ENCODE peak calls at places on chromosomes 6 and 20, in eight cellular contexts. C is kidney; F is CD8-positive, alpha-beta T cell; Z is astrocyte; E is esophagus muscularis mucosa; L is colonic mucosa; W is thoracic aorta; Q is left ventricle myocardium inferior. S is an unnamed sample. For H3K4me1, the result is how much of the 10 kb centered on the place peaks cover.

GRCh38 chr20:5535211-5535756 is 214.9 kb upstream of the SHLD1 start:
- DNase-seq in C (no peak), F (no peak), Z (peak), E (no peak), L (no peak), W (no peak), Q (no peak), S (no peak)

GRCh38 chr6:137811121-137811911 is 55.7 kb upstream of the TNFAIP3 start:
- DNase-seq in C (peak), F (peak), Z (peak), E (no peak), L (peak), W (peak), Q (peak), S (peak)

GRCh38 chr6:47097092-47097945 is 55.2 kb upstream of the ADGRF1 start:
- DNase-seq in C (no peak), F (no peak), Z (peak), E (no peak), L (peak), W (no peak), Q (peak), S (peak)

GRCh38 chr6:82980086-82980485 is 85.6 kb downstream of the UBE3D start:
- DNase-seq in C (no peak), F (no peak), Z (peak), E (no peak), L (no peak), W (no peak), Q (no peak), S (no peak)

GRCh38 chr6:74551896-74552295 is 654.0 kb downstream of the COL12A1 start:
- DNase-seq in C (no peak), F (no peak), Z (peak), E (no peak), L (no peak), W (no peak), Q (no peak), S (no peak)

GRCh38 chr6:83057705-83058321 is 7.8 kb downstream of the UBE3D start:
- DNase-seq in C (no peak), F (no peak), Z (no peak), E (no peak), L (peak), W (no peak), Q (no peak), S (no peak)

GRCh38 chr20:40265872-40266533 is 423.0 kb downstream of the MAFB start:
- DNase-seq in C (no peak), F (no peak), Z (no peak), E (peak), L (peak), W (no peak), Q (no peak), S (no peak)

GRCh38 chr6:81938014-81938761 is 185.7 kb upstream of the TENT5A start:
- DNase-seq in C (no peak), F (no peak), Z (peak), E (no peak), L (peak), W (no peak), Q (no peak), S (no peak)

GRCh38 chr20:14098261-14098660 is 102.9 kb downstream of the MACROD2 start:
- DNase-seq in C (no peak), F (no peak), Z (no peak), E (no peak), L (no peak), W (no peak), Q (no peak), S (no peak)

GRCh38 chr6:18405477-18406293 is 18.5 kb downstream of the RNF144B start:
- DNase-seq in C (no peak), F (no peak), Z (peak), E (no peak), L (no peak), W (no peak), Q (no peak), S (no peak)

GRCh38 chr6:36492621-36493020 is 49.8 kb downstream of the KCTD20 start:
- DNase-seq in C (no peak), F (no peak), Z (no peak), E (no peak), L (no peak), W (no peak), Q (no peak), S (no peak)

GRCh38 chr6:170111816-170112582 is 178.9 kb downstream of the DLL1 start:
- DNase-seq in C (peak), F (no peak), Z (no peak), E (no peak), L (no peak), W (no peak), Q (no peak), S (no peak)

GRCh38 chr20:57686931-57687652 is 22.7 kb downstream of the PMEPA1 start:
- DNase-seq in C (no peak), F (no peak), Z (no peak), E (no peak), L (no peak), W (no peak), Q (no peak), S (no peak)

GRCh38 chr20:29878281-29878741 is 1379.2 kb upstream of the DEFB115 start:
- DNase-seq in C (peak), F (no peak), Z (no peak), E (peak), L (no peak), W (no peak), Q (no peak), S (no peak)

GRCh38 chr6:12014027-12014872 is 2.1 kb downstream of the HIVEP1 start:
- DNase-seq in C (no peak), F (no peak), Z (peak), E (no peak), L (no peak), W (no peak), Q (no peak), S (no peak)

GRCh38 chr6:63066053-63066704 is 145.1 kb upstream of the FKBP1C start:
- DNase-seq in C (no peak), F (no peak), Z (no peak), E (no peak), L (no peak), W (no peak), Q (no peak), S (no peak)

GRCh38 chr20:46694484-46694883 is 5.2 kb upstream of the TP53RK start:
- DNase-seq in C (no peak), F (no peak), Z (no peak), E (no peak), L (no peak), W (no peak), Q (no peak), S (no peak)

GRCh38 chr6:28277746-28278145 is 3.6 kb upstream of the PGBD1 start:
- DNase-seq in C (no peak), F (no peak), Z (no peak), E (no peak), L (no peak), W (no peak), Q (no peak), S (no peak)

GRCh38 chr20:46388201-46388836 is 18.1 kb downstream of the ELMO2 start:
- DNase-seq in C (no peak), F (no peak), Z (no peak), E (no peak), L (no peak), W (no peak), Q (no peak), S (no peak)

GRCh38 chr6:56906752-56907151 is 48.2 kb upstream of the BEND6 start:
- DNase-seq in C (no peak), F (no peak), Z (peak), E (no peak), L (no peak), W (no peak), Q (no peak), S (no peak)

GRCh38 chr6:39887692-39888450 is 46.4 kb downstream of the MOCS1 start:
- DNase-seq in C (peak), F (no peak), Z (peak), E (no peak), L (peak), W (peak), Q (peak), S (peak)

GRCh38 chr6:9766240-9766915 is 648.5 kb downstream of the TFAP2A start:
- DNase-seq in C (no peak), F (no peak), Z (peak), E (no peak), L (no peak), W (no peak), Q (no peak), S (no peak)

GRCh38 chr6:86738078-86738477 is 199.2 kb upstream of the HTR1E start:
- DNase-seq in C (no peak), F (no peak), Z (no peak), E (no peak), L (no peak), W (no peak), Q (no peak), S (no peak)

GRCh38 chr6:85192186-85192585 is 257.7 kb upstream of the NT5E start:
- DNase-seq in C (no peak), F (no peak), Z (peak), E (no peak), L (no peak), W (no peak), Q (no peak), S (no peak)

GRCh38 chr6:146990821-146991798 is 213.1 kb upstream of the STXBP5 start:
- DNase-seq in C (no peak), F (no peak), Z (peak), E (no peak), L (no peak), W (no peak), Q (no peak), S (no peak)

GRCh38 chr20:33569290-33570094 is 79.6 kb downstream of the CBFA2T2 start:
- DNase-seq in C (no peak), F (no peak), Z (no peak), E (no peak), L (no peak), W (no peak), Q (no peak), S (no peak)
- H3K4me1 ChIP-seq in C (under half), F (under half), Z (under half), E (under half), L (under half), W (under half), Q (under half), S (under half)

DNA sequence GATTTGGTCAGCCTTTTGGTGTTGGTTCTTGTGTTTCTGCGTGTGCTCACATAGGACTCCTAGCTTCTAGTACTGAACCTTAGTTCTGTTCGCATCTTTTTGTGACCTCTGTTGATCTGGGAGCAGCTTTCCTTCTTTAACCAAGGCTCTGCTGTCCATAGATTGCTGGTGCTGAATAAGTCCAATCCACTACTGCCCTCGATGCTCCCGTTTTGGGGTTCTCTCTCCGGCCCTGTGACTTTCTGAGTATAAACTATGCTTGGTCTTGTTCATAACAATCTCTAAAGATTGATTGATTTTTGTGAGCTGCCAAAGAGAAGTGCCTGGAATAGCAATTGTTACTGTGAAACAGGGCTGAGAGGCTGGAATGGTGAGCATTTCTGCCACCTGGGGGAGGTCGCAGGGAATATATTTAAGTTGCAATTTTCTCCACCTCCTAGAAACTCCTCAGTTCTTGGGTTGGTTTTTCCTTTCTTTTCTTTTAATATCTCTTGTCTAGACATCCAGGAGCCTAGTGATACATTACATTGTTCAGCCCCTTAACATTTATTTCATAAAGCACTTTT is 422.9 kb upstream of the CHD6 start:
- DNase-seq in C (no peak), F (no peak), Z (no peak), E (no peak), L (no peak), W (no peak), Q (no peak), S (no peak)
- TF ChIP-seq CTCF in C (no peak), F (no peak), Z (no peak), E (peak), L (no peak), W (no peak), Q (peak), S (no peak)

DNA sequence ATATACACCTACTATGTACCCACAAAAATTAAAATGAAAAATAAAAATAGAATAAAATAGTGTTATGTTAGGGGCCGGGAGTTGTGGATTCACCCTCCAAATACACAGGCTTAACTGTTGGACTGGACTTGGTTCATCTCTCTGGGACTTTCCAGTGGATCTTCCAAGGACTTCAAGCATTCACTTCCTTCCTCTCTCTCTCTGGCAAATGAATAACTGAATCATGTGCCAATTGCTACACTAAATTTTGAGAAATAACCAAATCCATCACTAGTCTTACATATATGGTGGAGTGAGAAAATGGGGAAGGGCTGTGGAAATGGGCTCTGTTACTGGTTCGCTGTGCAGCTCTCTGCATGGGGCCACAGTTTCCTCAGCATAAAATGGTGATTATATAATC is 6.7 kb upstream of the KIAA1755 start:
- DNase-seq in C (no peak), F (no peak), Z (no peak), E (no peak), L (no peak), W (no peak), Q (no peak), S (no peak)
- H3K4me1 ChIP-seq in C (under half), F (under half), Z (under half), E (under half), L (under half), W (under half), Q (under half), S (under half)

DNA sequence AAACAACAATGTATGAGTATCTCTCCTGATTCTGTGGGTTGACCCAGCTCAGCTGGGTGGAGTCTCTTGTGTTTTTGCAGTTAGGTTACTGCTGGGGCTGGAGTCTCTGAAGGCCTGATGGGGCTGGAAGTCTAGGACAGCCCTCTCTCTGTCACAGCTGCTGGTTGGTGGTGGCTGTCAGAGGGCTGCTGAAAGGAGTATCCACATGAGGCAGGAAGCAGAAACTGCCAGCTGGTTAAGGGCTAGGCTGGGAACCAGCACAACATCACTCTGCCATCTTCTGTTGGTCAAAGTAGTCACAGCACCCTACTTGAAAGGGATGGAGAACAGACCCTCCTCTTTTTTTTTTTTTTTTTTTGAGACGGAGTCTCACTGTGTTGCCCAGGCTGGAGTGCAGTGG is 10.0 kb upstream of the PACSIN1 start:
- DNase-seq in C (no peak), F (no peak), Z (no peak), E (no peak), L (no peak), W (no peak), Q (no peak), S (no peak)
- TF ChIP-seq CTCF in C (no peak), F (no peak), Z (no peak), E (no peak), L (no peak), W (no peak), Q (no peak), S (no peak)

GRCh38 chr6:163454425-163454824 is 39.9 kb downstream of the QKI start:
- DNase-seq in C (no peak), F (no peak), Z (no peak), E (no peak), L (no peak), W (no peak), Q (no peak), S (no peak)

GRCh38 chr6:163459536-163459935 is 45.0 kb downstream of the QKI start:
- DNase-seq in C (no peak), F (no peak), Z (peak), E (no peak), L (no peak), W (no peak), Q (no peak), S (no peak)

GRCh38 chr6:163459007-163459406 is 44.5 kb downstream of the QKI start:
- DNase-seq in C (no peak), F (no peak), Z (no peak), E (no peak), L (no peak), W (no peak), Q (no peak), S (no peak)

GRCh38 chr6:163457637-163458561 is 43.4 kb downstream of the QKI start:
- DNase-seq in C (no peak), F (no peak), Z (peak), E (no peak), L (no peak), W (peak), Q (no peak), S (no peak)

GRCh38 chr6:163455553-163455952 is 41.0 kb downstream of the QKI start:
- DNase-seq in C (no peak), F (no peak), Z (peak), E (no peak), L (no peak), W (no peak), Q (no peak), S (no peak)
- H3K4me1 ChIP-seq in C (under half), F (under half), Z (under half), E (half or more), L (under half), W (half or more), Q (half or more), S (under half)

GRCh38 chr6:68229566-68229965 is 405.5 kb upstream of the ADGRB3 start:
- DNase-seq in C (no peak), F (no peak), Z (peak), E (no peak), L (no peak), W (no peak), Q (no peak), S (no peak)

GRCh38 chr6:68225729-68226128 is 409.4 kb upstream of the ADGRB3 start:
- DNase-seq in C (no peak), F (no peak), Z (no peak), E (no peak), L (no peak), W (no peak), Q (no peak), S (no peak)

GRCh38 chr6:68226460-68226859 is 408.6 kb upstream of the ADGRB3 start:
- DNase-seq in C (no peak), F (no peak), Z (no peak), E (no peak), L (no peak), W (no peak), Q (no peak), S (no peak)
- TF ChIP-seq CTCF in C (peak), F (no peak), Z (peak), E (no peak), L (no peak), W (no peak), Q (peak), S (no peak)

GRCh38 chr6:8084586-8084985 is 17.8 kb downstream of the EEF1E1 start:
- DNase-seq in C (no peak), F (no peak), Z (peak), E (no peak), L (no peak), W (no peak), Q (no peak), S (no peak)

GRCh38 chr6:8082572-8082953 is 18.4 kb upstream of the BLOC1S5 start:
- DNase-seq in C (no peak), F (no peak), Z (no peak), E (no peak), L (no peak), W (no peak), Q (no peak), S (no peak)

GRCh38 chr6:8085053-8085511 is 17.3 kb downstream of the EEF1E1 start:
- DNase-seq in C (peak), F (no peak), Z (peak), E (no peak), L (no peak), W (no peak), Q (no peak), S (no peak)

GRCh38 chr6:8080338-8081151 is 16.4 kb upstream of the BLOC1S5 start:
- DNase-seq in C (no peak), F (no peak), Z (peak), E (no peak), L (no peak), W (no peak), Q (no peak), S (no peak)

GRCh38 chr6:8082954-8083858 is 19.0 kb upstream of the BLOC1S5 start:
- DNase-seq in C (no peak), F (no peak), Z (peak), E (no peak), L (no peak), W (no peak), Q (no peak), S (no peak)
- H3K4me1 ChIP-seq in C (under half), F (under half), Z (under half), E (under half), L (under half), W (half or more), Q (under half), S (under half)

DNA sequence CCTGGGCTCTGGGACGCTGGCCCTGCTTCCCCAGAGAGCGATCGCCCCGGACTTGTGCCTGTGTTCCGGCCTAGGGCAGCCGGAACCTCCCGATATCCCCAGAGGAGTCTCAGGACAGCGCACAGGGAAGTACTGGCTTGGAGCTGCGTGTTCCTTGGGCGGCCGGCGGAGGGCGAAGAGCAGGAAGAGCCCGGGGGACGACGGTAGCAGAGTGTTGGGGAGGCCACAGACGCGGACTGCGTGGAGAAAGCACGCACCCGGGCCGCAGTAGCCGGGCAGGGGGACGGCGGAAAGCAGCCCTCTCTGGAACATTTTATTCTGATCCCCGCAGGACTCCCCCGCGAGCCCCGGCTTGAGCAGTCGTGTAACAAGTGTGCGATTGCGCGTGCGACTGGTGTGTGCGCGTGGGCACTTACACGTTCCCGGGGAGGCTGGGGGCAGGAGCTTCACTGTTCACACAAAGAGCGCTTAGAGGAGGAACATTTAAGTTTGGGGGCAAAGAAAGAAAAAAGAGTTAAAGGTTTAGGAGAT is 36.1 kb downstream of the NCR2 start:
- DNase-seq in C (peak), F (no peak), Z (peak), E (peak), L (peak), W (no peak), Q (peak), S (no peak)
- TF ChIP-seq CTCF in C (no peak), F (no peak), Z (no peak), E (no peak), L (no peak), W (peak), Q (peak), S (peak)

GRCh38 chr20:59596690-59597089 is 7.7 kb upstream of the PHACTR3 start:
- DNase-seq in C (no peak), F (no peak), Z (no peak), E (no peak), L (no peak), W (no peak), Q (no peak), S (no peak)
- H3K4me1 ChIP-seq in C (under half), F (under half), Z (under half), E (under half), L (under half), W (under half), Q (under half), S (under half)

S was measured in right atrium auricular region.